ENCODE peak calls at places on chromosomes 2 and 18, in six cellular contexts. U is lower lobe of right lung; Z is right atrium auricular region; C is astrocyte; G is naive thymus-derived CD4-positive, alpha-beta T cell; K is PC-9. T is an unnamed sample. For H3K4me1, the result is how much of the 10 kb centered on the place peaks cover.

GRCh38 chr2:138866797-138867196 is 86.6 kb upstream of the NXPH2 start:
- DNase-seq in Z (no peak), G (no peak), K (no peak), C (no peak), U (no peak), T (no peak)

GRCh38 chr2:27250652-27251379 is 12.0 kb downstream of the SLC30A3 start:
- DNase-seq in C (no peak), Z (no peak), U (no peak), K (no peak), G (no peak), T (no peak)

GRCh38 chr2:120175000-120175581 is 48.1 kb downstream of the TMEM185B start:
- DNase-seq in Z (no peak), C (peak), U (no peak), K (peak), G (no peak), T (no peak)

GRCh38 chr2:213104089-213104902 is 47.1 kb downstream of the IKZF2 start:
- DNase-seq in G (no peak), K (no peak), U (no peak), Z (no peak), C (peak), T (no peak)

GRCh38 chr2:45681675-45682074 is 30.2 kb downstream of the PRKCE start:
- DNase-seq in C (peak), U (no peak), G (no peak), Z (no peak), K (peak), T (peak)

GRCh38 chr2:179822540-179822939 is 38.9 kb downstream of the ZNF385B start:
- DNase-seq in U (no peak), G (no peak), Z (no peak), K (no peak), C (no peak), T (no peak)

GRCh38 chr2:168452781-168453180 is 3.3 kb upstream of the CERS6 start:
- DNase-seq in K (no peak), C (no peak), Z (no peak), U (no peak), G (no peak), T (no peak)

GRCh38 chr2:39377226-39377939 is 59.7 kb downstream of the MAP4K3 start:
- DNase-seq in Z (no peak), K (no peak), C (peak), G (peak), U (no peak), T (no peak)

GRCh38 chr18:41905786-41906527 is 49.1 kb upstream of the PIK3C3 start:
- DNase-seq in G (no peak), K (peak), U (no peak), Z (no peak), C (peak), T (no peak)

GRCh38 chr18:55861266-55861665 is 273.3 kb upstream of the TCF4 start:
- DNase-seq in K (no peak), C (peak), G (no peak), Z (no peak), U (no peak), T (no peak)

GRCh38 chr2:206915136-206915535 is 24.2 kb upstream of the CPO start:
- DNase-seq in G (no peak), K (peak), U (no peak), C (peak), Z (no peak), T (no peak)

GRCh38 chr2:16425462-16426336 is 239.9 kb downstream of the CYRIA start:
- DNase-seq in U (peak), Z (no peak), K (peak), G (no peak), C (no peak), T (peak)

GRCh38 chr18:27615345-27615844 is 430.3 kb upstream of the CHST9 start:
- DNase-seq in G (no peak), C (no peak), Z (no peak), U (no peak), K (no peak), T (no peak)

GRCh38 chr2:188293601-188294482 is 2.2 kb downstream of the GULP1 start:
- DNase-seq in K (peak), U (peak), Z (peak), C (peak), G (no peak), T (peak)

GRCh38 chr2:231219289-231219688 is 20.9 kb downstream of the ARMC9 start:
- DNase-seq in G (no peak), K (no peak), Z (no peak), U (no peak), C (no peak), T (no peak)

GRCh38 chr2:127275356-127275755 is 18.6 kb downstream of the ERCC3 start:
- DNase-seq in K (no peak), U (no peak), G (no peak), C (no peak), Z (peak), T (no peak)

GRCh38 chr2:178190938-178191910 is 3.1 kb upstream of the OSBPL6 start:
- DNase-seq in Z (no peak), K (no peak), U (no peak), G (no peak), C (no peak), T (peak)

GRCh38 chr2:171172980-171173542 is 12.4 kb upstream of the TLK1 start:
- DNase-seq in Z (no peak), C (no peak), U (no peak), K (no peak), G (no peak), T (no peak)

GRCh38 chr18:74477771-74478170 is 18.4 kb upstream of the CNDP2 start:
- DNase-seq in C (no peak), U (no peak), Z (peak), G (no peak), K (no peak), T (no peak)

GRCh38 chr2:148508878-148509702 is 135.5 kb upstream of the EPC2 start:
- DNase-seq in U (peak), Z (peak), K (peak), C (peak), G (peak), T (peak)

GRCh38 chr18:39274535-39274934 is 1708.9 kb upstream of the CELF4 start:
- DNase-seq in Z (no peak), U (no peak), C (peak), G (no peak), K (no peak), T (no peak)

GRCh38 chr18:46253498-46253897 is 149.3 kb downstream of the HAUS1 start:
- DNase-seq in K (peak), C (peak), U (no peak), Z (no peak), G (no peak), T (no peak)

GRCh38 chr2:143121957-143122356 is 7.3 kb upstream of the ARHGAP15 start:
- DNase-seq in Z (no peak), C (no peak), K (no peak), G (no peak), U (no peak), T (no peak)

GRCh38 chr2:119462574-119462973 is 30.9 kb downstream of the TMEM37 start:
- DNase-seq in U (no peak), Z (no peak), G (no peak), K (no peak), C (no peak), T (no peak)

GRCh38 chr2:28405537-28405936 is 12.9 kb downstream of the FOSL2 start:
- DNase-seq in C (no peak), K (no peak), G (no peak), U (no peak), Z (no peak), T (peak)

GRCh38 chr2:216315817-216316603 is 56.3 kb downstream of the MARCHF4 start:
- DNase-seq in C (peak), U (no peak), G (no peak), Z (no peak), K (peak), T (no peak)

GRCh38 chr2:219335373-219335786 is 2.8 kb upstream of the RESP18 start:
- DNase-seq in U (no peak), C (no peak), G (no peak), Z (peak), K (no peak), T (no peak)

GRCh38 chr2:11354363-11355154 is 10.1 kb upstream of the ROCK2 start:
- DNase-seq in K (no peak), G (no peak), Z (no peak), C (no peak), U (no peak), T (no peak)

GRCh38 chr2:135985826-135986393 is 484 bp upstream of the DARS1 start:
- DNase-seq in G (peak), Z (no peak), U (no peak), C (no peak), K (no peak), T (no peak)

GRCh38 chr18:77230645-77231044 is 19.0 kb upstream of the GALR1 start:
- DNase-seq in U (no peak), K (no peak), C (no peak), Z (no peak), G (no peak), T (no peak)

GRCh38 chr18:80229766-80230745 is 17.3 kb downstream of the PARD6G start:
- DNase-seq in G (no peak), U (no peak), C (no peak), Z (peak), K (no peak), T (no peak)

GRCh38 chr2:57105694-57106093 is 921.9 kb downstream of the CCDC85A start:
- DNase-seq in G (no peak), C (no peak), K (no peak), U (no peak), Z (no peak), T (no peak)

GRCh38 chr2:149409506-149409905 is 79.1 kb downstream of the LYPD6 start:
- DNase-seq in K (no peak), G (no peak), U (no peak), Z (no peak), C (no peak), T (no peak)

GRCh38 chr2:235543126-235543750 is 49.4 kb downstream of the AGAP1 start:
- DNase-seq in K (peak), U (no peak), C (peak), Z (no peak), G (no peak), T (no peak)

GRCh38 chr2:240800241-240800640 is 19.8 kb downstream of the KIF1A start:
- DNase-seq in C (peak), K (no peak), Z (no peak), U (peak), G (no peak), T (peak)

GRCh38 chr18:41532344-41533086 is 422.5 kb upstream of the PIK3C3 start:
- DNase-seq in Z (no peak), G (no peak), U (no peak), K (no peak), C (no peak), T (no peak)

GRCh38 chr18:31679806-31680793 is 4.3 kb downstream of the B4GALT6 start:
- DNase-seq in U (no peak), K (peak), C (no peak), Z (no peak), G (no peak), T (no peak)

GRCh38 chr2:124267821-124268220 is 242.7 kb downstream of the CNTNAP5 start:
- DNase-seq in G (no peak), C (peak), K (no peak), U (no peak), Z (no peak), T (no peak)

DNA sequence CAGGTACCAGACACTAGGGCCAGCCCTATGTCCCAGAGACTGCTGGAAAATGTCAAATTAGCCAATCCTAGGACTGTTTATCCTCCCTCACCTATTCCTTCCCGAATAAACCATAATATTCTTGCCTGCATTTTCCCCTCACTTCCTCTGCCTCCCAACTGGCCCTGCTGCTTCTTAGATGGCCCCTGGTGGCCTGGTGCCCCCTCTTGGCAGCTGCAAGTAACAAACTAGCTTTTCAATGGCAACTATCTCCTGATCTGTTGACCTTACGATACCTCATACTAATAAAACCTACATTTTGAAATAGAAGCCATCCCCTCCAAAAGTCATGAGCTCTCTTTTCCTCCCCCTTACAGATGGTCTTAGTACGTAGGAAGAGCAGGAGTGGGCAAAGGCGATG is 132.0 kb downstream of the ALPK2 start:
- DNase-seq in Z (no peak), K (no peak), U (no peak), G (no peak), C (no peak), T (no peak)
- H3K4me1 ChIP-seq in Z (under half), K (under half), U (under half), G (under half), C (under half), T (under half)

DNA sequence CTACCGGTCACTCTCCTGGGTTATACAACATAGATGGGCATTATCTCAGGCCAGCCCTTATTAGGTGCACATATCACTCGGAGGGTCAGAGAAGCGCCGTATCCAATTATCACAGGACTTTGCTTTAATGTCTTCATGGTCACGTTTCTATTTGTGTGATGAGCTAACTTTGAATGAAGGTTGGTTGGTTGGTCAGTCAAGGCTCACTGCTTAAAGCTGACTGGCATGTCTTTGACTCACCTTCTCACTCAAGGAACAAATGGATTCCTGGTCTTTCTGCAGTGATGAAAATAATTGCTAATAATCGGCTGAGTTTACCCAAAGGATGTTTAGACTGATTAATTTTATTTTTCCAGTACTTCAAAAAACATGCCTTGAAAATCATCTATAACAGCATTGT is 39.7 kb downstream of the COLEC12 start:
- DNase-seq in C (no peak), Z (no peak), U (no peak), G (no peak), K (no peak), T (no peak)
- H3K4me1 ChIP-seq in C (under half), Z (under half), U (under half), G (under half), K (under half), T (under half)

GRCh38 chr2:165584126-165584525 is 114.6 kb downstream of the CSRNP3 start:
- DNase-seq in U (no peak), C (no peak), K (no peak), G (no peak), Z (no peak), T (no peak)
- H3K4me1 ChIP-seq in U (under half), C (under half), K (under half), G (under half), Z (under half), T (under half)

GRCh38 chr18:59881728-59882685 is 17.8 kb upstream of the PMAIP1 start:
- DNase-seq in G (peak), C (peak), Z (no peak), K (peak), U (no peak), T (no peak)
- H3K4me1 ChIP-seq in G (under half), C (under half), Z (under half), K (half or more), U (under half), T (under half)

T was measured in right cardiac atrium.